ENCODE peak calls at places on chromosome 9, in nine cellular contexts. R, Y, P, Q, C, B, N, O and J are unnamed samples.

GRCh38 chr9:19894975-19895374 is 106.1 kb upstream of the SLC24A2 start:
- DNase-seq in C (no peak), O (peak), B (no peak), R (no peak), Y (no peak), Q (no peak), N (no peak), P (no peak), J (no peak)

GRCh38 chr9:116155700-116156045 is 2.1 kb downstream of the PAPPA start:
- DNase-seq in R (no peak), O (peak), Q (peak), Y (no peak), N (no peak), C (no peak), B (no peak), P (no peak), J (no peak)

GRCh38 chr9:82764270-82764669 is 298.7 kb downstream of the RASEF start:
- DNase-seq in R (no peak), Y (no peak), C (no peak), N (no peak), B (no peak), O (no peak), P (no peak), Q (no peak), J (no peak)

GRCh38 chr9:130137870-130138653 is 34.1 kb upstream of the NCS1 start:
- DNase-seq in P (no peak), Q (peak), Y (peak), R (peak), B (no peak), N (no peak), C (peak), O (peak), J (peak)

GRCh38 chr9:129597355-129598088 is 23.4 kb downstream of the C9orf50 start:
- DNase-seq in Y (no peak), N (no peak), B (no peak), O (peak), R (peak), C (no peak), Q (peak), P (peak), J (no peak)

GRCh38 chr9:124758691-124759090 is 12.4 kb downstream of the NR6A1 start:
- DNase-seq in N (no peak), C (no peak), P (no peak), R (no peak), O (no peak), B (no peak), Y (no peak), Q (no peak), J (no peak)

GRCh38 chr9:114348906-114349482 is 19.3 kb downstream of the ORM2 start:
- DNase-seq in Y (peak), O (peak), N (peak), C (no peak), Q (peak), B (peak), R (peak), P (peak), J (peak)

GRCh38 chr9:107935931-107936330 is 446.4 kb upstream of the KLF4 start:
- DNase-seq in Q (no peak), P (no peak), N (no peak), C (peak), B (no peak), O (no peak), Y (no peak), R (no peak), J (no peak)

GRCh38 chr9:136238342-136238732 is 7.3 kb downstream of the QSOX2 start:
- DNase-seq in Q (no peak), O (peak), N (no peak), R (no peak), P (no peak), C (no peak), B (no peak), Y (no peak), J (no peak)

GRCh38 chr9:120324461-120324860 is 255.5 kb downstream of the CDK5RAP2 start:
- DNase-seq in N (no peak), P (no peak), Q (no peak), Y (no peak), B (no peak), C (no peak), R (no peak), O (no peak), J (no peak)

GRCh38 chr9:130539473-130540223 is 39.7 kb upstream of the FUBP3 start:
- DNase-seq in O (peak), Y (peak), B (no peak), P (no peak), Q (peak), R (no peak), C (no peak), N (no peak), J (peak)

GRCh38 chr9:37994639-37995347 is 74.2 kb downstream of the SHB start:
- DNase-seq in Q (peak), B (peak), O (peak), N (no peak), P (peak), R (no peak), Y (no peak), C (peak), J (peak)

GRCh38 chr9:87195306-87195705 is 248.0 kb upstream of the GAS1 start:
- DNase-seq in C (no peak), B (no peak), Q (no peak), O (no peak), N (no peak), Y (no peak), R (no peak), P (no peak), J (no peak)

GRCh38 chr9:108838017-108838416 is 17.8 kb downstream of the ACTL7B start:
- DNase-seq in Q (no peak), Y (no peak), C (no peak), B (no peak), N (no peak), R (no peak), P (no peak), O (no peak), J (peak)

GRCh38 chr9:121827251-121827967 is 176.0 kb downstream of the DAB2IP start:
- DNase-seq in C (no peak), O (no peak), B (no peak), P (no peak), Y (no peak), Q (peak), N (no peak), R (no peak), J (no peak)

GRCh38 chr9:36169708-36170107 is 520 bp downstream of the CCIN start:
- DNase-seq in N (no peak), Y (no peak), B (no peak), O (no peak), C (no peak), R (no peak), Q (no peak), P (no peak), J (no peak)

GRCh38 chr9:125296843-125297372 is 35.3 kb downstream of the GAPVD1 start:
- DNase-seq in B (no peak), O (peak), R (no peak), Y (no peak), N (no peak), Q (no peak), P (no peak), C (peak), J (no peak)

GRCh38 chr9:713046-713445 is 128.5 kb upstream of the DMRT1 start:
- DNase-seq in R (no peak), Q (no peak), B (no peak), O (no peak), P (no peak), Y (no peak), N (no peak), C (no peak), J (no peak)

GRCh38 chr9:113844466-113844865 is 31.6 kb upstream of the ZNF618 start:
- DNase-seq in C (no peak), O (peak), N (no peak), P (no peak), Y (no peak), R (no peak), Q (no peak), B (no peak), J (no peak)

GRCh38 chr9:131641618-131642495 is 96.5 kb downstream of the PRRT1B start:
- DNase-seq in C (peak), B (peak), O (no peak), P (peak), R (no peak), N (no peak), Y (no peak), Q (no peak), J (no peak)

GRCh38 chr9:19229725-19230355 is 653 bp upstream of the DENND4C start:
- DNase-seq in N (peak), P (peak), B (no peak), O (no peak), C (peak), Q (no peak), R (peak), Y (peak), J (peak)

GRCh38 chr9:6873862-6874261 is 116.1 kb downstream of the KDM4C start:
- DNase-seq in B (no peak), Y (peak), R (no peak), O (peak), P (no peak), C (no peak), Q (no peak), N (no peak), J (no peak)

GRCh38 chr9:124312290-124313265 is 54.8 kb downstream of the NEK6 start:
- DNase-seq in R (no peak), B (no peak), Y (no peak), C (no peak), O (no peak), P (no peak), Q (no peak), N (no peak), J (no peak)

GRCh38 chr9:80086386-80086785 is 514.6 kb downstream of the TLE4 start:
- DNase-seq in Y (no peak), N (no peak), O (no peak), R (no peak), P (no peak), B (no peak), C (no peak), Q (no peak), J (no peak)

GRCh38 chr9:116686135-116686534 is 970 bp upstream of the TRIM32 start:
- DNase-seq in R (no peak), N (no peak), O (no peak), C (no peak), B (no peak), Y (no peak), Q (no peak), P (no peak), J (no peak)

GRCh38 chr9:116718111-116718510 is 31.0 kb downstream of the TRIM32 start:
- DNase-seq in N (no peak), Y (no peak), R (no peak), P (no peak), B (no peak), Q (no peak), O (no peak), C (no peak), J (no peak)